ENCODE peak calls at places on chromosomes 3 and 15, in six cellular contexts. I is HCT116, T is A549, V is H1, G is endothelial cell of umbilical vein, B is HepG2. J is an unnamed sample.

GRCh38 chr15:68062946-68063345 is 8.8 kb downstream of the PIAS1 start:
- DNase-seq in I (no peak), T (no peak), V (no peak), G (no peak), B (no peak), J (no peak)

GRCh38 chr3:89859738-89860137 is 752.3 kb downstream of the EPHA3 start:
- DNase-seq in I (no peak), T (no peak), V (no peak), G (no peak), B (no peak), J (no peak)

GRCh38 chr3:126081618-126082333 is 2.1 kb downstream of the SLC41A3 start:
- DNase-seq in I (peak; percentile 48), T (peak; percentile 47), V (no peak), G (no peak), B (peak; percentile 29), J (peak; percentile 28)

GRCh38 chr3:108175352-108175751 is 46.9 kb downstream of the IFT57 start:
- DNase-seq in I (no peak), T (no peak), V (no peak), G (no peak), B (no peak), J (no peak)

GRCh38 chr15:100623301-100623700 is 20.9 kb downstream of the ASB7 start:
- DNase-seq in I (no peak), T (no peak), V (no peak), G (no peak), B (no peak), J (no peak)

GRCh38 chr15:20340331-20340811 is 201.2 kb downstream of the GOLGA6L6 start:
- DNase-seq in I (no peak), T (no peak), V (no peak), G (peak; percentile 2), B (no peak), J (no peak)

GRCh38 chr15:25397110-25397509 is 41.7 kb downstream of the UBE3A start:
- DNase-seq in I (no peak), T (no peak), V (no peak), G (peak; percentile 75), B (no peak), J (no peak)

GRCh38 chr3:148718982-148719862 is 21.5 kb downstream of the AGTR1 start:
- DNase-seq in I (peak; percentile 4), T (no peak), V (no peak), G (no peak), B (no peak), J (peak; percentile 15)

GRCh38 chr15:37032091-37032775 is 68.1 kb downstream of the MEIS2 start:
- DNase-seq in I (no peak), T (no peak), V (no peak), G (no peak), B (no peak), J (peak; percentile 3)

GRCh38 chr3:171967137-171967783 is 72.1 kb upstream of the FNDC3B start:
- DNase-seq in I (peak; percentile 60), T (peak; percentile 74), V (no peak), G (peak; percentile 86), B (peak; percentile 96), J (peak; percentile 91)

GRCh38 chr3:17431477-17432045 is 310.9 kb downstream of the TBC1D5 start:
- DNase-seq in I (no peak), T (no peak), V (no peak), G (no peak), B (no peak), J (no peak)

GRCh38 chr3:129228891-129229585 is 20.4 kb upstream of the COPG1 start:
- DNase-seq in I (no peak), T (no peak), V (no peak), G (peak; percentile 53), B (peak; percentile 77), J (peak; percentile 26)

GRCh38 chr3:196662033-196662432 is 22.5 kb downstream of the NRROS start:
- DNase-seq in I (no peak), T (no peak), V (no peak), G (no peak), B (no peak), J (no peak)

GRCh38 chr3:115227046-115227445 is 80.0 kb upstream of the ZBTB20 start:
- DNase-seq in I (no peak), T (no peak), V (no peak), G (no peak), B (no peak), J (no peak)

GRCh38 chr15:58221591-58222241 is 83.5 kb downstream of the AQP9 start:
- DNase-seq in I (peak; percentile 36), T (peak; percentile 72), V (no peak), G (peak; percentile 48), B (peak; percentile 27), J (peak; percentile 46)

GRCh38 chr3:16618721-16619120 is 13.5 kb upstream of the DAZL start:
- DNase-seq in I (no peak), T (no peak), V (no peak), G (no peak), B (no peak), J (no peak)

GRCh38 chr15:74318376-74319137 is 48.9 kb downstream of the CYP11A1 start:
- DNase-seq in I (no peak), T (no peak), V (no peak), G (no peak), B (no peak), J (peak; percentile 96)

GRCh38 chr3:24128195-24129005 is 183.3 kb downstream of the NR1D2 start:
- DNase-seq in I (peak; percentile 8), T (no peak), V (no peak), G (no peak), B (no peak), J (no peak)

GRCh38 chr15:63389902-63390301 is 8.3 kb upstream of the CA12 start:
- DNase-seq in I (peak; percentile 34), T (no peak), V (no peak), G (no peak), B (peak; percentile 23), J (no peak)

GRCh38 chr3:33438871-33439270 is 1.3 kb downstream of the UBP1 start:
- DNase-seq in I (no peak), T (no peak), V (no peak), G (no peak), B (no peak), J (peak; percentile 29)

GRCh38 chr3:119194237-119195150 is 21.1 kb downstream of the UPK1B start:
- DNase-seq in I (no peak), T (no peak), V (no peak), G (no peak), B (no peak), J (no peak)

GRCh38 chr3:104908761-104909160 is 457.9 kb upstream of the ALCAM start:
- DNase-seq in I (no peak), T (no peak), V (no peak), G (no peak), B (no peak), J (no peak)

GRCh38 chr3:169841171-169841570 is 28.5 kb upstream of the LRRC34 start:
- DNase-seq in I (no peak), T (no peak), V (no peak), G (no peak), B (no peak), J (no peak)

GRCh38 chr3:10169000-10169496 is 4.3 kb downstream of the IRAK2 start:
- DNase-seq in I (no peak), T (no peak), V (no peak), G (no peak), B (no peak), J (no peak)

GRCh38 chr3:190424478-190425439 is 24.9 kb downstream of the TMEM207 start:
- DNase-seq in I (peak; percentile 78), T (peak; percentile 21), V (peak; percentile 43), G (peak; percentile 76), B (peak; percentile 77), J (peak; percentile 65)

GRCh38 chr15:81108427-81108826 is 25.6 kb upstream of the CFAP161 start:
- DNase-seq in I (no peak), T (no peak), V (no peak), G (peak; percentile 49), B (no peak), J (peak; percentile 25)

GRCh38 chr15:84082739-84083138 is 152.8 kb upstream of the GOLGA6L4 start:
- DNase-seq in I (no peak), T (no peak), V (no peak), G (no peak), B (no peak), J (no peak)

GRCh38 chr3:169060037-169060436 is 603.5 kb downstream of the MECOM start:
- DNase-seq in I (no peak), T (no peak), V (no peak), G (no peak), B (no peak), J (no peak)

GRCh38 chr3:112074006-112074405 is 12.2 kb upstream of the C3orf52 start:
- DNase-seq in I (no peak), T (no peak), V (no peak), G (no peak), B (no peak), J (no peak)

GRCh38 chr3:66153961-66154923 is 66.6 kb upstream of the SLC25A26 start:
- DNase-seq in I (no peak), T (no peak), V (no peak), G (no peak), B (no peak), J (no peak)
- H3K4me3 ChIP-seq in I (no peak overlapping the region), T (no peak overlapping the region), V (no peak overlapping the region), G (no peak overlapping the region), B (no peak overlapping the region), J (no peak overlapping the region)

GRCh38 chr3:176916777-176917176 is 280.5 kb downstream of the TBL1XR1 start:
- DNase-seq in I (peak; percentile 75), T (no peak), V (peak; percentile 33), G (no peak), B (no peak), J (no peak)
- TF ChIP-seq MAX in I (peak; percentile 67), T (no peak), V (peak; percentile 50), G (no peak), B (no peak), J (no peak)

GRCh38 chr3:145849115-145849514 is 311.9 kb downstream of the PLOD2 start:
- DNase-seq in I (no peak), T (no peak), V (no peak), G (no peak), B (no peak), J (no peak)

GRCh38 chr3:145842302-145842897 is 318.6 kb downstream of the PLOD2 start:
- DNase-seq in I (no peak), T (no peak), V (no peak), G (no peak), B (no peak), J (no peak)

GRCh38 chr3:145843561-145843960 is 317.4 kb downstream of the PLOD2 start:
- DNase-seq in I (no peak), T (no peak), V (no peak), G (no peak), B (no peak), J (no peak)
- H3K4me3 ChIP-seq in I (no peak overlapping the region), T (no peak overlapping the region), V (no peak overlapping the region), G (no peak overlapping the region), B (no peak overlapping the region), J (no peak overlapping the region)

GRCh38 chr3:127820871-127821853 is 1.2 kb downstream of the MGLL start:
- DNase-seq in I (no peak), T (no peak), V (no peak), G (peak; percentile 57), B (no peak), J (peak; percentile 29)
- TF ChIP-seq MAX in I (no peak), T (no peak), V (no peak), G (no peak), B (no peak), J (no peak)

GRCh38 chr3:21783834-21784233 is 32.8 kb upstream of the ZNF385D start:
- DNase-seq in I (no peak), T (no peak), V (no peak), G (peak; percentile 7), B (no peak), J (no peak)
- H3K4me3 ChIP-seq in I (no peak overlapping the region), T (no peak overlapping the region), V (no peak overlapping the region), G (no peak overlapping the region), B (no peak overlapping the region), J (no peak overlapping the region)

J was measured in NB4.